ENCODE peak calls at places on chromosomes 4 and X, in eight cellular contexts. One of them, this sample, is unnamed.

GRCh38 chrX:120485562-120486520 is 16.7 kb upstream of the LAMP2 start:
- DNase-seq in right lobe of liver: peak; percentile 68
- DNase-seq in NCI-H1417: peak; percentile 79
- DNase-seq in activated CD4-positive, alpha-beta T cell treated with anti-CD3 and anti-CD28 coated beads, Interleukin-2, amount 10 ng/mL, durations not matched to agents 7 days and 5 days: peak; percentile 53
- DNase-seq in uterus: peak; percentile 71
- DNase-seq in kidney: peak; percentile 84
- DNase-seq in naive thymus-derived CD8-positive, alpha-beta T cell: peak; percentile 59
- DNase-seq in M059J: peak; percentile 93
- DNase-seq in this sample: peak; percentile 76

GRCh38 chr4:7370038-7370437 is 64.7 kb downstream of the PSAPL1 start:
- DNase-seq in NCI-H1417: no peak
- DNase-seq in activated CD4-positive, alpha-beta T cell treated with anti-CD3 and anti-CD28 coated beads, Interleukin-2, amount 10 ng/mL, durations not matched to agents 7 days and 5 days: no peak
- DNase-seq in naive thymus-derived CD8-positive, alpha-beta T cell: no peak
- DNase-seq in right lobe of liver: peak; percentile 4
- DNase-seq in M059J: no peak
- DNase-seq in kidney: peak; percentile 49
- DNase-seq in uterus: no peak
- DNase-seq in this sample: no peak

GRCh38 chrX:106726485-106727437 is at the start of gene RNF128:
- DNase-seq in M059J: peak; percentile 42
- DNase-seq in kidney: peak; percentile 78
- DNase-seq in NCI-H1417: peak; percentile 19
- DNase-seq in naive thymus-derived CD8-positive, alpha-beta T cell: no peak
- DNase-seq in activated CD4-positive, alpha-beta T cell treated with anti-CD3 and anti-CD28 coated beads, Interleukin-2, amount 10 ng/mL, durations not matched to agents 7 days and 5 days: peak; percentile 6
- DNase-seq in uterus: no peak
- DNase-seq in right lobe of liver: peak; percentile 79
- DNase-seq in this sample: no peak

GRCh38 chrX:18457000-18457399 is 31.6 kb downstream of the CDKL5 start:
- DNase-seq in kidney: no peak
- DNase-seq in uterus: no peak
- DNase-seq in activated CD4-positive, alpha-beta T cell treated with anti-CD3 and anti-CD28 coated beads, Interleukin-2, amount 10 ng/mL, durations not matched to agents 7 days and 5 days: no peak
- DNase-seq in right lobe of liver: no peak
- DNase-seq in M059J: no peak
- DNase-seq in naive thymus-derived CD8-positive, alpha-beta T cell: no peak
- DNase-seq in NCI-H1417: no peak
- DNase-seq in this sample: no peak

GRCh38 chr4:103721251-103721650 is 1.5 kb upstream of the TACR3 start:
- DNase-seq in kidney: no peak
- DNase-seq in activated CD4-positive, alpha-beta T cell treated with anti-CD3 and anti-CD28 coated beads, Interleukin-2, amount 10 ng/mL, durations not matched to agents 7 days and 5 days: no peak
- DNase-seq in NCI-H1417: no peak
- DNase-seq in naive thymus-derived CD8-positive, alpha-beta T cell: no peak
- DNase-seq in right lobe of liver: no peak
- DNase-seq in uterus: no peak
- DNase-seq in M059J: no peak
- DNase-seq in this sample: no peak

GRCh38 chrX:21738950-21739287 is 19.0 kb downstream of the SMPX start:
- DNase-seq in naive thymus-derived CD8-positive, alpha-beta T cell: no peak
- DNase-seq in M059J: no peak
- DNase-seq in right lobe of liver: no peak
- DNase-seq in NCI-H1417: no peak
- DNase-seq in activated CD4-positive, alpha-beta T cell treated with anti-CD3 and anti-CD28 coated beads, Interleukin-2, amount 10 ng/mL, durations not matched to agents 7 days and 5 days: no peak
- DNase-seq in kidney: no peak
- DNase-seq in uterus: no peak
- DNase-seq in this sample: no peak

GRCh38 chr4:48340905-48341775 is at the start of gene SLAIN2:
- DNase-seq in naive thymus-derived CD8-positive, alpha-beta T cell: peak; percentile 97
- DNase-seq in NCI-H1417: peak; percentile 98
- DNase-seq in kidney: peak; percentile 100
- DNase-seq in M059J: peak; percentile 96
- DNase-seq in right lobe of liver: peak; percentile 100
- DNase-seq in uterus: peak; percentile 99
- DNase-seq in activated CD4-positive, alpha-beta T cell treated with anti-CD3 and anti-CD28 coated beads, Interleukin-2, amount 10 ng/mL, durations not matched to agents 7 days and 5 days: peak; percentile 95
- DNase-seq in this sample: peak; percentile 97

GRCh38 chr4:65825121-65825520 is 154.8 kb upstream of the EPHA5 start:
- DNase-seq in activated CD4-positive, alpha-beta T cell treated with anti-CD3 and anti-CD28 coated beads, Interleukin-2, amount 10 ng/mL, durations not matched to agents 7 days and 5 days: no peak
- DNase-seq in naive thymus-derived CD8-positive, alpha-beta T cell: no peak
- DNase-seq in right lobe of liver: no peak
- DNase-seq in M059J: peak; percentile 73
- DNase-seq in kidney: no peak
- DNase-seq in uterus: no peak
- DNase-seq in NCI-H1417: no peak
- DNase-seq in this sample: no peak

GRCh38 chr4:2248821-2249261 is 6.9 kb upstream of the HAUS3 start:
- DNase-seq in activated CD4-positive, alpha-beta T cell treated with anti-CD3 and anti-CD28 coated beads, Interleukin-2, amount 10 ng/mL, durations not matched to agents 7 days and 5 days: no peak
- DNase-seq in M059J: no peak
- DNase-seq in uterus: no peak
- DNase-seq in NCI-H1417: no peak
- DNase-seq in naive thymus-derived CD8-positive, alpha-beta T cell: no peak
- DNase-seq in right lobe of liver: peak; percentile 16
- DNase-seq in kidney: peak; percentile 74
- DNase-seq in this sample: no peak

GRCh38 chr4:39770005-39770404 is 72.1 kb downstream of the UBE2K start:
- DNase-seq in kidney: no peak
- DNase-seq in M059J: no peak
- DNase-seq in activated CD4-positive, alpha-beta T cell treated with anti-CD3 and anti-CD28 coated beads, Interleukin-2, amount 10 ng/mL, durations not matched to agents 7 days and 5 days: no peak
- DNase-seq in uterus: no peak
- DNase-seq in NCI-H1417: no peak
- DNase-seq in naive thymus-derived CD8-positive, alpha-beta T cell: no peak
- DNase-seq in right lobe of liver: no peak
- DNase-seq in this sample: no peak

GRCh38 chr4:3719191-3719590 is 47.0 kb upstream of the ADRA2C start:
- DNase-seq in activated CD4-positive, alpha-beta T cell treated with anti-CD3 and anti-CD28 coated beads, Interleukin-2, amount 10 ng/mL, durations not matched to agents 7 days and 5 days: no peak
- DNase-seq in naive thymus-derived CD8-positive, alpha-beta T cell: no peak
- DNase-seq in kidney: peak; percentile 29
- DNase-seq in M059J: no peak
- DNase-seq in uterus: no peak
- DNase-seq in NCI-H1417: no peak
- DNase-seq in right lobe of liver: no peak
- DNase-seq in this sample: no peak

GRCh38 chr4:94407846-94408245 is 43.9 kb upstream of the PDLIM5 start:
- DNase-seq in uterus: no peak
- DNase-seq in right lobe of liver: no peak
- DNase-seq in activated CD4-positive, alpha-beta T cell treated with anti-CD3 and anti-CD28 coated beads, Interleukin-2, amount 10 ng/mL, durations not matched to agents 7 days and 5 days: no peak
- DNase-seq in naive thymus-derived CD8-positive, alpha-beta T cell: no peak
- DNase-seq in M059J: no peak
- DNase-seq in NCI-H1417: no peak
- DNase-seq in kidney: no peak
- DNase-seq in this sample: no peak

GRCh38 chr4:184980261-184980660 is 38.0 kb upstream of the HELT start:
- DNase-seq in NCI-H1417: no peak
- DNase-seq in naive thymus-derived CD8-positive, alpha-beta T cell: no peak
- DNase-seq in activated CD4-positive, alpha-beta T cell treated with anti-CD3 and anti-CD28 coated beads, Interleukin-2, amount 10 ng/mL, durations not matched to agents 7 days and 5 days: no peak
- DNase-seq in right lobe of liver: no peak
- DNase-seq in kidney: no peak
- DNase-seq in M059J: no peak
- DNase-seq in uterus: no peak
- DNase-seq in this sample: no peak

GRCh38 chr4:185534850-185535761 is at the start of gene PDLIM3:
- DNase-seq in naive thymus-derived CD8-positive, alpha-beta T cell: no peak
- DNase-seq in kidney: peak; percentile 81
- DNase-seq in right lobe of liver: peak; percentile 76
- DNase-seq in activated CD4-positive, alpha-beta T cell treated with anti-CD3 and anti-CD28 coated beads, Interleukin-2, amount 10 ng/mL, durations not matched to agents 7 days and 5 days: no peak
- DNase-seq in NCI-H1417: peak; percentile 55
- DNase-seq in uterus: peak; percentile 83
- DNase-seq in M059J: peak; percentile 41
- DNase-seq in this sample: no peak

GRCh38 chrX:101287402-101287801 is 3.7 kb downstream of the TAF7L start:
- DNase-seq in uterus: no peak
- DNase-seq in NCI-H1417: peak; percentile 35
- DNase-seq in kidney: no peak
- DNase-seq in activated CD4-positive, alpha-beta T cell treated with anti-CD3 and anti-CD28 coated beads, Interleukin-2, amount 10 ng/mL, durations not matched to agents 7 days and 5 days: peak; percentile 28
- DNase-seq in naive thymus-derived CD8-positive, alpha-beta T cell: no peak
- DNase-seq in right lobe of liver: no peak
- DNase-seq in M059J: peak; percentile 55
- DNase-seq in this sample: peak; percentile 74

GRCh38 chr4:150315175-150315574 is 236.9 kb downstream of the DCLK2 start:
- DNase-seq in activated CD4-positive, alpha-beta T cell treated with anti-CD3 and anti-CD28 coated beads, Interleukin-2, amount 10 ng/mL, durations not matched to agents 7 days and 5 days: no peak
- DNase-seq in M059J: no peak
- DNase-seq in uterus: no peak
- DNase-seq in NCI-H1417: no peak
- DNase-seq in naive thymus-derived CD8-positive, alpha-beta T cell: no peak
- DNase-seq in right lobe of liver: no peak
- DNase-seq in kidney: no peak
- DNase-seq in this sample: no peak

GRCh38 chr4:41611881-41612871 is 74.2 kb downstream of the LIMCH1 start:
- DNase-seq in NCI-H1417: peak; percentile 17
- DNase-seq in M059J: peak; percentile 84
- DNase-seq in kidney: peak; percentile 91
- DNase-seq in uterus: no peak
- DNase-seq in right lobe of liver: no peak
- DNase-seq in naive thymus-derived CD8-positive, alpha-beta T cell: no peak
- DNase-seq in activated CD4-positive, alpha-beta T cell treated with anti-CD3 and anti-CD28 coated beads, Interleukin-2, amount 10 ng/mL, durations not matched to agents 7 days and 5 days: no peak
- DNase-seq in this sample: no peak

GRCh38 chr4:128859887-128860774 is 50.6 kb downstream of the JADE1 start:
- DNase-seq in M059J: no peak
- DNase-seq in uterus: no peak
- DNase-seq in kidney: no peak
- DNase-seq in right lobe of liver: no peak
- DNase-seq in NCI-H1417: no peak
- DNase-seq in naive thymus-derived CD8-positive, alpha-beta T cell: no peak
- DNase-seq in activated CD4-positive, alpha-beta T cell treated with anti-CD3 and anti-CD28 coated beads, Interleukin-2, amount 10 ng/mL, durations not matched to agents 7 days and 5 days: no peak
- DNase-seq in this sample: no peak

GRCh38 chr4:140149851-140150635 is 3.9 kb downstream of the MAML3 start:
- DNase-seq in NCI-H1417: peak; percentile 63
- DNase-seq in naive thymus-derived CD8-positive, alpha-beta T cell: peak; percentile 84
- DNase-seq in activated CD4-positive, alpha-beta T cell treated with anti-CD3 and anti-CD28 coated beads, Interleukin-2, amount 10 ng/mL, durations not matched to agents 7 days and 5 days: peak; percentile 80
- DNase-seq in uterus: peak; percentile 78
- DNase-seq in right lobe of liver: peak; percentile 83
- DNase-seq in M059J: peak; percentile 69
- DNase-seq in kidney: peak; percentile 92
- DNase-seq in this sample: peak; percentile 85

GRCh38 chr4:48141048-48141447 is 7.0 kb upstream of the TXK start:
- DNase-seq in right lobe of liver: no peak
- DNase-seq in uterus: no peak
- DNase-seq in activated CD4-positive, alpha-beta T cell treated with anti-CD3 and anti-CD28 coated beads, Interleukin-2, amount 10 ng/mL, durations not matched to agents 7 days and 5 days: no peak
- DNase-seq in NCI-H1417: peak; percentile 63
- DNase-seq in M059J: peak; percentile 54
- DNase-seq in naive thymus-derived CD8-positive, alpha-beta T cell: no peak
- DNase-seq in kidney: no peak
- DNase-seq in this sample: peak; percentile 76

GRCh38 chr4:173218411-173219125 is 50.0 kb downstream of the GALNT7 start:
- DNase-seq in kidney: no peak
- DNase-seq in NCI-H1417: no peak
- DNase-seq in activated CD4-positive, alpha-beta T cell treated with anti-CD3 and anti-CD28 coated beads, Interleukin-2, amount 10 ng/mL, durations not matched to agents 7 days and 5 days: no peak
- DNase-seq in right lobe of liver: no peak
- DNase-seq in uterus: no peak
- DNase-seq in naive thymus-derived CD8-positive, alpha-beta T cell: no peak
- DNase-seq in M059J: peak; percentile 93
- DNase-seq in this sample: no peak

GRCh38 chrX:7088968-7089615 is 58.4 kb upstream of the STS start:
- DNase-seq in kidney: no peak
- DNase-seq in activated CD4-positive, alpha-beta T cell treated with anti-CD3 and anti-CD28 coated beads, Interleukin-2, amount 10 ng/mL, durations not matched to agents 7 days and 5 days: peak; percentile 53
- DNase-seq in naive thymus-derived CD8-positive, alpha-beta T cell: peak; percentile 67
- DNase-seq in M059J: no peak
- DNase-seq in NCI-H1417: no peak
- DNase-seq in right lobe of liver: no peak
- DNase-seq in uterus: no peak
- DNase-seq in this sample: peak; percentile 90

GRCh38 chr4:180828455-180829018 is 1414.7 kb upstream of the TENM3 start:
- DNase-seq in naive thymus-derived CD8-positive, alpha-beta T cell: no peak
- DNase-seq in NCI-H1417: peak; percentile 80
- DNase-seq in activated CD4-positive, alpha-beta T cell treated with anti-CD3 and anti-CD28 coated beads, Interleukin-2, amount 10 ng/mL, durations not matched to agents 7 days and 5 days: no peak
- DNase-seq in right lobe of liver: no peak
- DNase-seq in uterus: no peak
- DNase-seq in M059J: peak; percentile 66
- DNase-seq in kidney: no peak
- DNase-seq in this sample: peak; percentile 58

GRCh38 chrX:147550217-147550616 is 361.5 kb upstream of the FMR1 start:
- DNase-seq in kidney: no peak
- DNase-seq in uterus: no peak
- DNase-seq in right lobe of liver: no peak
- DNase-seq in activated CD4-positive, alpha-beta T cell treated with anti-CD3 and anti-CD28 coated beads, Interleukin-2, amount 10 ng/mL, durations not matched to agents 7 days and 5 days: peak; percentile 5
- DNase-seq in M059J: peak; percentile 1
- DNase-seq in NCI-H1417: peak; percentile 37
- DNase-seq in naive thymus-derived CD8-positive, alpha-beta T cell: no peak
- DNase-seq in this sample: peak; percentile 82

GRCh38 chr4:36269116-36269515 is 12.3 kb upstream of the DTHD1 start:
- DNase-seq in naive thymus-derived CD8-positive, alpha-beta T cell: peak; percentile 75
- DNase-seq in M059J: no peak
- DNase-seq in uterus: no peak
- DNase-seq in kidney: no peak
- DNase-seq in right lobe of liver: no peak
- DNase-seq in NCI-H1417: no peak
- DNase-seq in activated CD4-positive, alpha-beta T cell treated with anti-CD3 and anti-CD28 coated beads, Interleukin-2, amount 10 ng/mL, durations not matched to agents 7 days and 5 days: peak; percentile 27
- DNase-seq in this sample: no peak

This sample was measured in Karpas-422.